ENCODE peak calls at places on chromosomes 12 and 14, in four cellular contexts. O, N, R and V are unnamed samples. For H3F3A, the result is how much of the 10 kb centered on the place peaks cover.

GRCh38 chr12:67826946-67827719 is 162.1 kb upstream of the IFNG-AS1 start:
- DNase-seq in O (no peak), N (no peak), R (peak), V (no peak)

GRCh38 chr12:93214523-93215289 is 163.0 kb upstream of the NUDT4 start:
- DNase-seq in O (no peak), N (no peak), R (no peak), V (peak)

GRCh38 chr12:28987538-28988383 is 161.3 kb upstream of the FAR2 start:
- DNase-seq in O (no peak), N (no peak), R (no peak), V (no peak)

GRCh38 chr12:73110816-73111215 is 838.6 kb downstream of the TRHDE start:
- DNase-seq in O (no peak), N (no peak), R (no peak), V (no peak)

GRCh38 chr14:54123836-54124235 is 167.2 kb upstream of the BMP4 start:
- DNase-seq in O (no peak), N (no peak), R (no peak), V (no peak)

GRCh38 chr14:105537580-105538474 is 11.4 kb downstream of the TMEM121 start:
- DNase-seq in O (peak), N (peak), R (peak), V (peak)

GRCh38 chr12:52655720-52656124 is 3.7 kb upstream of the KRT2 start:
- DNase-seq in O (no peak), N (no peak), R (no peak), V (peak)

GRCh38 chr12:17609152-17609551 is 480.8 kb downstream of the RERGL start:
- DNase-seq in O (no peak), N (no peak), R (no peak), V (no peak)

GRCh38 chr14:84435820-84436326 is 1094.1 kb upstream of the FLRT2 start:
- DNase-seq in O (no peak), N (no peak), R (no peak), V (no peak)

GRCh38 chr14:35390577-35391387 is 13.8 kb downstream of the NFKBIA start:
- DNase-seq in O (no peak), N (no peak), R (peak), V (peak)

GRCh38 chr12:88325076-88325827 is 183.1 kb downstream of the TMTC3 start:
- DNase-seq in O (no peak), N (no peak), R (peak), V (peak)

GRCh38 chr12:122082621-122083356 is 4.2 kb downstream of the MLXIP start:
- DNase-seq in O (no peak), N (peak), R (no peak), V (no peak)

GRCh38 chr14:60655898-60656754 is 6.8 kb upstream of the SIX1 start:
- DNase-seq in O (peak), N (no peak), R (no peak), V (no peak)

GRCh38 chr12:108635201-108635996 is 1.7 kb upstream of the SELPLG start:
- DNase-seq in O (peak), N (peak), R (no peak), V (no peak)

GRCh38 chr12:127083028-127083949 is 1183.7 kb upstream of the TMEM132C start:
- DNase-seq in O (peak), N (peak), R (peak), V (peak)

GRCh38 chr12:51820721-51821422 is 27.6 kb downstream of the FIGNL2 start:
- DNase-seq in O (peak), N (no peak), R (peak), V (no peak)

GRCh38 chr12:110109037-110109836 is 14.9 kb upstream of the IFT81 start:
- DNase-seq in O (peak), N (no peak), R (peak), V (no peak)

GRCh38 chr12:22687677-22688076 is 62.7 kb downstream of the ETNK1 start:
- DNase-seq in O (no peak), N (peak), R (peak), V (no peak)

GRCh38 chr14:88194531-88194930 is 128.5 kb downstream of the KCNK10 start:
- DNase-seq in O (no peak), N (no peak), R (no peak), V (no peak)

GRCh38 chr12:14950421-14950820 is 11.0 kb downstream of the ARHGDIB start:
- DNase-seq in O (peak), N (peak), R (no peak), V (no peak)
- H3F3A ChIP-seq in O (under half), N (half or more), R (under half), V (under half)

GRCh38 chr14:70183991-70184390 is 4.8 kb downstream of the SLC8A3 start:
- DNase-seq in O (no peak), N (peak), R (no peak), V (no peak)
- H3K4me3 ChIP-seq in O (no peak), N (peak), R (no peak), V (no peak)

DNA sequence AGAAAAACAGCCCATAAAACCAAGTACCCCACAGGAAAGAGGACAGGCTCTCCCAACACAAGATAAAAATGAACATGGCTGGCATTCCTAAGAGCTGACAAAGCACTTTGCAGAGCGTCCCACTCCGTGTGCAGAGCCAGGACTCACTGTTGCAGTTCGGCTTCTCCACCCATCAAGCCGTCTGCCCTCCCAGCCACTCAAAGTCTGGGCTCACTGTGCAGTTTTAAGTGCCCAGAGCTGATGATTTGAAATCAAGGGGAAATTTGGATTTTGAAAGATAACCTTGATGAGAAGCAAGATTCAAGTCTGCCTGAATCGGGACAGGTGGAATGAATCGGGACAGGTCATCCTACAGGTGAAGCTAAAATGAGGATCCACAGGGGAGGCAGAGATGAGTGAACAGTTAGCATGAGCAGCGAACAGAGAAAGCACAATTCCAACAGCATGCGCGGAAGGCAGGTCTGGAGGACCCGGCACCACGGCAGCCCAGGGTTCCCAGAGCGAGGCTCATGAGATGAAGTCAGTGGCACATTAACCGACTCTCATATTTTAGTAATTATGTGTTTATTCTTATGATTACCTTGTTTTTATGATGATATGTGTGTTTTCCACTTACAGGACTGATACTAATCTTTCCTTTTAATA is 39.8 kb upstream of the GPR68 start:
- DNase-seq in O (no peak), N (no peak), R (peak), V (no peak)
- H3F3A ChIP-seq in O (under half), N (under half), R (under half), V (under half)

GRCh38 chr12:106386836-106387555 is 29.4 kb downstream of the POLR3B start:
- DNase-seq in O (no peak), N (no peak), R (peak), V (no peak)
- H3K4me3 ChIP-seq in O (no peak), N (no peak), R (no peak), V (no peak)

DNA sequence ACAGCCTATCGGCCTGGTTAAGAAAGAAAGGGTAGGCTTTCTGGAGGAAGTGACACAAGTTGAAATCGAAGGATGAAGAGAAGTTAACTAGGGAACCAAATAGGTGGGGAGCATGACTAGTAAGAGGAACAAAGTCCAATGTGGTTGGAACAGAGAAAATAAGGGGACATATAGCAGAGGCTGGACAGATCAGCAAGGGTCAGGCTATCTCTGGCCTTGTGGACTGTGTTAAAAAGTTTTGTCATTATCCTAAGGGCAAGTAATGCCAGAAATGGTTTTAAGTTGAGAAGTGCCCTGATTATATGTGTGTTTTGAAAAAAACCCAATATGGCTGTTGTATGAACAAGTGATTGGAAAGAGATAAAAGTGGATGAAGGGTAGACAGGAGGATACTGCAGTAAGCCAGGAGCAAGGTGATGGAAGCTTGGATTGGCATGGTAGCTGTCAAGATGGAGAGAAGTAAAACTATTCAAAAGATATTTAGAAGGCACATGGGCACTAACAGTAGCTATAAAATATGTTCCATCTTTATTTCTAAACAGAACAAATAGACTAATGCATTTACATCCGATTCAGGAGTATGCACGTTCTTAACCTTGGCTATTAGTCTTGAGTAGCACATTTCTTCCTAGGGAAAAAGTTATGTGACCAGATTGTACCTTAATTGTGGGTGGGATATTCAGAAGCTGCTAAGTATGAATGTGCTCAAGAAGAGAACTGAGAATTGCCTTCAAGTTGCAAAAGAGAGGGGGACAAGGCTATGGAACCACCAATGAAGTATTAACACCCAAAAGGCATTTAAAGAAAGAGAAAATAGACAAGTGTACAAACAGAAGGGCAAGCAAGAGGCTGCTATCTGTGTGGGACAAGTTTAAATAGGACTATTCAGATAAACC is 46.8 kb upstream of the OR5AU1 start:
- DNase-seq in O (no peak), N (no peak), R (no peak), V (no peak)
- H3F3A ChIP-seq in O (half or more), N (under half), R (half or more), V (half or more)

GRCh38 chr14:65472189-65472588 is 59.7 kb downstream of the FUT8 start:
- DNase-seq in O (peak), N (no peak), R (no peak), V (no peak)

GRCh38 chr14:65469903-65470302 is 57.4 kb downstream of the FUT8 start:
- DNase-seq in O (no peak), N (no peak), R (no peak), V (no peak)

GRCh38 chr14:65465584-65465983 is 53.1 kb downstream of the FUT8 start:
- DNase-seq in O (no peak), N (no peak), R (no peak), V (no peak)

GRCh38 chr14:65471038-65471878 is 58.7 kb downstream of the FUT8 start:
- DNase-seq in O (peak), N (no peak), R (no peak), V (no peak)

DNA sequence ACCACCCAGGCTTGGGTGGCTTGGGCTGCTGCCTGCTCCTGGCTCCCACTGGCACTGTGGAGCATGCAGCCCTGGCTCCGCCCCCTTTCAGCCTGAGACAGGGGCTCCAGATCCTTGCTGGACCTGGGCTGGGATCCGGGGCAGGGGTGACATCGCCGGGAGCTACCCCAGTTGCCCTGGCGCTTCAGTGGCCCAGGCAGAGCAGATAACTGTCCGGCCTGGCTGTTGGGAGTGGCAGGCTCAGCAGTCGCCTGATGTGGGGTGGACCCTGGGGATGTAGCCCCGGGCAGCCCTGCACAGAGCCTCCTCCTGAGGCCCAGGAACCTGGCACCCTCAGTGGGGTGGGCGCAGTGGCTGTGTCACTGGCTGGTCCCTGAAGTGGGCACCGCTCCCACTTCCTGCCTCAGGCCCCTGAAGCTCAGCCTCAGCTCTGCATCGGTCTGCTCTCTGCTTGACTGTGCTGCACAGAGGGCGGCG is 57.9 kb downstream of the FUT8 start:
- DNase-seq in O (peak), N (no peak), R (no peak), V (no peak)
- H3K4me3 ChIP-seq in O (no peak), N (no peak), R (no peak), V (no peak)

GRCh38 chr12:98544741-98545140 is 29.4 kb downstream of the TMPO start:
- DNase-seq in O (no peak), N (no peak), R (peak), V (no peak)

GRCh38 chr12:98543701-98544100 is 28.3 kb downstream of the TMPO start:
- DNase-seq in O (no peak), N (no peak), R (no peak), V (no peak)

GRCh38 chr12:98551787-98552186 is 36.4 kb downstream of the TMPO start:
- DNase-seq in O (no peak), N (no peak), R (no peak), V (no peak)

DNA sequence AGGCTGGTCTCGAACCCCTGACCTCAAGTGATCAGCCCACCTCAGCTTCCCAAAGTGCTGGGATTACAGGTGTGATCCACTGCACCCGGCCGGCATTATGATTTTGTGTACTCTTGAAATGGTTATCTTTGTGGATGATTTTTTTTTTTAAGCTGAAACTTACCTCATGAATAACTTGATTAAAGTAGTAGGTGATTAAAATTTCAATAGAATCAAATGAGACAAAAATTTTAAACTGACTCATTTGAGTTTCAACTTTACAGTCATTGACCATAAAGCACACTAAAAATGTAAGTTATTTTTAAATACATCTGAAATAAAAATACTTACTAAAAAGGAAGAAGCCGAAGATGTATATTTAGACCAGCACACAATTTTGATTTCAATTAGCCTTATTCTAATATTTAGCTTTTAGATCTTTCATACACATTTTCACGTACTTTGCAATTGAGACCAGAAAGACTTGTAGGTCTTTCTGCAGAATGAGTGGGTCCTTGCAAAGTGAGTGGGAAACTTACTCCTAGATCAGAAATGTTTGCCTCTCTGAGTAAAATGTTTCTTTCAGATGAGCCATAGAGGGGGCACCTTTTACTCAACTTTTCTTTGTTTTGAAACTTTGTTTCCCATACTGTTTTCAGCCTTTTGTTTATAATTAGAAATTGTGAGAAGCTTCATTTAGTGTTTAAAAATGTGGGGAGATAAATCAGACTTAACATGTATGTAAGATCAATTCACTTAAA is 34.2 kb downstream of the TMPO start:
- DNase-seq in O (no peak), N (no peak), R (no peak), V (no peak)
- H3F3A ChIP-seq in O (half or more), N (under half), R (under half), V (under half)